ENCODE peak calls at places on chromosome 20, in four cellular contexts. V is A673, Y is nephron progenitor cell, J is H9. Q is an unnamed sample.

GRCh38 chr20:1994627-1995026 is 769 bp upstream of the PDYN start:
- DNase-seq in V (no peak), Y (no peak), J (no peak), Q (no peak)

GRCh38 chr20:53099851-53100250 is 127.7 kb downstream of the TSHZ2 start:
- DNase-seq in V (no peak), Y (no peak), J (no peak), Q (no peak)

GRCh38 chr20:56985286-56985685 is 281.2 kb downstream of the BMP7 start:
- DNase-seq in V (no peak), Y (no peak), J (no peak), Q (no peak)

GRCh38 chr20:22795455-22795854 is 211.1 kb upstream of the FOXA2 start:
- DNase-seq in V (no peak), Y (no peak), J (no peak), Q (no peak)

GRCh38 chr20:34880095-34880680 is 3.8 kb downstream of the ACSS2 start:
- DNase-seq in V (no peak), Y (no peak), J (no peak), Q (no peak)

GRCh38 chr20:31257364-31257763 is at the start of gene DEFB115:
- DNase-seq in V (no peak), Y (no peak), J (no peak), Q (no peak)

GRCh38 chr20:20953738-20954657 is 152.2 kb downstream of the LINC00237 start:
- DNase-seq in V (no peak), Y (no peak), J (no peak), Q (no peak)

GRCh38 chr20:53828673-53829085 is 235.0 kb upstream of the ZNF217 start:
- DNase-seq in V (peak), Y (no peak), J (no peak), Q (no peak)

GRCh38 chr20:57680934-57681914 is 28.6 kb downstream of the PMEPA1 start:
- DNase-seq in V (no peak), Y (no peak), J (no peak), Q (no peak)

GRCh38 chr20:42979720-42980119 is 210.0 kb downstream of the PTPRT start:
- DNase-seq in V (no peak), Y (no peak), J (peak), Q (no peak)

GRCh38 chr20:9214676-9215075 is 145.8 kb downstream of the PLCB4 start:
- DNase-seq in V (no peak), Y (no peak), J (no peak), Q (no peak)

GRCh38 chr20:43936371-43936770 is 21.7 kb downstream of the TOX2 start:
- DNase-seq in V (no peak), Y (no peak), J (no peak), Q (no peak)

GRCh38 chr20:24989162-24989561 is 3.4 kb downstream of the APMAP start:
- DNase-seq in V (no peak), Y (no peak), J (no peak), Q (no peak)

GRCh38 chr20:51703446-51704287 is 64.5 kb downstream of the ATP9A start:
- DNase-seq in V (peak), Y (no peak), J (no peak), Q (no peak)

GRCh38 chr20:44228465-44229258 is 18.1 kb upstream of the OSER1 start:
- DNase-seq in V (no peak), Y (no peak), J (no peak), Q (no peak)

GRCh38 chr20:56513096-56513806 is 11.3 kb upstream of the FAM209A start:
- DNase-seq in V (no peak), Y (peak), J (no peak), Q (peak)

GRCh38 chr20:50285376-50286173 is 94.9 kb downstream of the CEBPB start:
- DNase-seq in V (no peak), Y (no peak), J (no peak), Q (no peak)

GRCh38 chr20:44701116-44701865 is 13.9 kb upstream of the CCN5 start:
- DNase-seq in V (no peak), Y (peak), J (peak), Q (no peak)

GRCh38 chr20:50343490-50344179 is 153.0 kb downstream of the CEBPB start:
- DNase-seq in V (no peak), Y (no peak), J (no peak), Q (no peak)

GRCh38 chr20:63089051-63089907 is 82.5 kb upstream of the BHLHE23 start:
- DNase-seq in V (no peak), Y (peak), J (peak), Q (peak)

GRCh38 chr20:58019027-58019849 is 209.2 kb downstream of the ANKRD60 start:
- DNase-seq in V (no peak), Y (no peak), J (peak), Q (no peak)

GRCh38 chr20:64156136-64156885 is 7.9 kb upstream of the MYT1 start:
- DNase-seq in V (no peak), Y (peak), J (no peak), Q (peak)

GRCh38 chr20:54335299-54335698 is 127.4 kb downstream of the PFDN4 start:
- DNase-seq in V (no peak), Y (no peak), J (no peak), Q (no peak)

GRCh38 chr20:51797357-51798025 is 4.8 kb downstream of the SALL4 start:
- DNase-seq in V (peak), Y (peak), J (no peak), Q (no peak)

GRCh38 chr20:878511-879307 is 37.4 kb downstream of the ANGPT4 start:
- DNase-seq in V (peak), Y (peak), J (no peak), Q (no peak)

GRCh38 chr20:53981752-53982437 is 88.5 kb downstream of the BCAS1 start:
- DNase-seq in V (no peak), Y (no peak), J (no peak), Q (no peak)

GRCh38 chr20:20711413-20711812 is 1.0 kb downstream of the RALGAPA2 start:
- DNase-seq in V (no peak), Y (no peak), J (no peak), Q (no peak)

GRCh38 chr20:17059465-17059864 is 167.4 kb upstream of the PCSK2 start:
- DNase-seq in V (peak), Y (no peak), J (no peak), Q (no peak)

GRCh38 chr20:17605131-17605660 is 35.3 kb downstream of the DSTN start:
- DNase-seq in V (no peak), Y (no peak), J (no peak), Q (no peak)

GRCh38 chr20:46954490-46955038 is 59.9 kb downstream of the EYA2 start:
- DNase-seq in V (no peak), Y (no peak), J (no peak), Q (peak)

GRCh38 chr20:17334866-17335412 is 108.1 kb downstream of the PCSK2 start:
- DNase-seq in V (no peak), Y (no peak), J (no peak), Q (no peak)

GRCh38 chr20:9458075-9458818 is 56.1 kb upstream of the LAMP5 start:
- DNase-seq in V (peak), Y (no peak), J (peak), Q (no peak)

GRCh38 chr20:43448748-43449535 is 8.8 kb upstream of the SRSF6 start:
- DNase-seq in V (peak), Y (peak), J (peak), Q (peak)

GRCh38 chr20:50151034-50151743 is 2.3 kb downstream of the PEDS1 start:
- DNase-seq in V (no peak), Y (no peak), J (no peak), Q (no peak)

GRCh38 chr20:15902493-15902892 is 670.8 kb downstream of the KIF16B start:
- DNase-seq in V (peak), Y (peak), J (peak), Q (peak)
- TF ChIP-seq CTCF in V (peak), Y (peak), J (peak), Q (peak)

DNA sequence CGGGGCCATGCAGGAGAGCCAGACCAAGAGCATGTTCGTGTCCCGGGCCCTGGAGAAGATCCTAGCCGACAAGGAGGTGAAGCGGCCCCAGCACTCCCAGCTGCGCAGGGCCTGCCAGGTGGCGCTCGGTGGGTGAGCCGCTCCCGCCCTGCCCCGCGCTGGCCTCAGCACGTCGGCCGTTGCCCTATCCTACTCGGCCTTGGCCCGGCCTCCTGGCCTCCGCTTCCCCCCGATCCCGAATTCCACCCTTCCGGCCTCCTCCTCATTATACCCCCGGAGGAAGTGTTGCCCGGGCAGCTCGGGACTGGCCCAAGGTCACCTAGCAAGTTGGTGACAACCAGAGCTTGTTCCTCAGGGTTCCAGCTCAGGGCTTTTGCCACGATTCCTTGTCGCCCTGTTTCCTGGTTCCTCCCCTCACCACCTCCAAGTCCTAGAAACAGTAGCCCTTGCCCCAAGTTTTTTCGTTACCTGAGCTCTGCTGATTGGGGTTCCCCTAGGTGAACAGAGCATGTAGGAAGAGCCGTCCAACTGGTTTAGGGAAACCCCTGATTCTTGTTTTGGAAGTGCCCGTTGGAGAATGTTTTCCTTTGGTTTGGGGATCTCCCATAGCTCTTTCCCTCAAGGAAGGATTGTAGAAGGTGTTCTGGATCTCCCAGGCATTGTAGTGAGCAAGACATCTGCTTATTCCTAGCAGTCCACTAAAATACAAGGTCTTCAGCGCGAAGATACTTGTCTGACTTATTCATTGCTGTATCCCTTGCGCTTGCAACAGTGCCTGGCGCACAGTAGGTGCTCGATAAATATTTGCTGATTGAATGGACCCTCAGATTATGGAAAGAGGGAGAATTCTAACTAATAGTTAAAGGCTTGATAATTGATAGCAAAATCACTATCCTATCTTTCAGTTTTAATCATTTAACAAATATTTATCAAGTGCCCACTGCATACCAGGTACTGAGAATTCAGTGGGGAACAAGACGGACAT is 664 bp downstream of the ARFGEF2 start:
- DNase-seq in V (no peak), Y (no peak), J (no peak), Q (peak)
- TF ChIP-seq CTCF in V (no peak), Y (no peak), J (no peak), Q (no peak)

GRCh38 chr20:38962898-38963484 is 847 bp downstream of the DHX35 start:
- DNase-seq in V (no peak), Y (no peak), J (no peak), Q (no peak)
- TF ChIP-seq CTCF in V (no peak), Y (no peak), J (no peak), Q (no peak)

DNA sequence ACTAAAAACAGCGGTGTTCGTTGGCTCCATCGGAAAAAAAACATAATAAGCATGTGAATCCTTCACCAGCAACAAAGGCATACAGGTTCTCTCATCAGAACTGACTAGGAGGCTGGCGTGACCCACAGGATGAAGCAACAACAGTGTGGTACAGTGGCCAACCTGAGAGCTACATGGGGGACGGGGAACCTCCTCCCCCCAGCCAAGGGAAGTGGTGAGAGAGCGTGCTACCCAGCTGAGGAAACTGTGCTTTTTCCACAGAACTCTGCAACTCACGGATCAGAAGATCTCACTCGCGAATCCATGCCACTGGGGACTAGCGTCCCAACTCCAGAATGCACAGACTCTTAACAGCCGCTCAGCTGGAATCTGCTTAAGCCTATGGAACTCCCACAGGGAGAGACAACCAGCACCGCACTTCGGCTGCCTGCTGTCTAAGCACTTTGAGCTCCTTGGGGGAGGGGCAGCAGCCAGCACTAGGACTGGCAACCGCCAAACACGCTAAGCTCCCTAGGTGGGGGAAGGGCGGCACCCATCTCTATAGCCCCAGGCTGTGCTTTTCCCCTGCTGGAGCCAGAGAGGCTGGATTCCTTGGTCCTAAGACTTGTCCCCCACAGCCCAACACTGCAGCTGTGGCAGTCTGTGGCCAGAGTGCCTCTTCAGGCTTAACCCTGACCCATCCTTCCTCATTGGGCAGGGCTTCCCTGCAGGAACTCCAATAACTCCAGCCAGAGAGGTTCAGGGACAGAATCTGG is 538.3 kb upstream of the BTBD3 start:
- DNase-seq in V (peak), Y (peak), J (peak), Q (peak)
- TF ChIP-seq CTCF in V (peak), Y (no peak), J (no peak), Q (no peak)

GRCh38 chr20:32535953-32536823 is 48.9 kb downstream of the NOL4L start:
- DNase-seq in V (peak), Y (peak), J (peak), Q (peak)
- TF ChIP-seq CTCF in V (no peak), Y (no peak), J (no peak), Q (no peak)

GRCh38 chr20:41604002-41604401 is 14.2 kb downstream of the CHD6 start:
- DNase-seq in V (no peak), Y (no peak), J (no peak), Q (no peak)
- TF ChIP-seq CTCF in V (no peak), Y (no peak), J (no peak), Q (no peak)

GRCh38 chr20:36548704-36549627 is 7.6 kb downstream of the MYL9 start:
- DNase-seq in V (no peak), Y (no peak), J (no peak), Q (no peak)

GRCh38 chr20:36549628-36549941 is 8.3 kb downstream of the MYL9 start:
- DNase-seq in V (no peak), Y (no peak), J (no peak), Q (no peak)

GRCh38 chr20:36546111-36546736 is 4.9 kb downstream of the MYL9 start:
- DNase-seq in V (no peak), Y (no peak), J (no peak), Q (no peak)

GRCh38 chr20:36547186-36548005 is 6.1 kb downstream of the MYL9 start:
- DNase-seq in V (no peak), Y (no peak), J (no peak), Q (no peak)

GRCh38 chr20:36548006-36548315 is 6.6 kb downstream of the MYL9 start:
- DNase-seq in V (peak), Y (peak), J (peak), Q (no peak)
- TF ChIP-seq CTCF in V (peak), Y (no peak), J (peak), Q (peak)

DNA sequence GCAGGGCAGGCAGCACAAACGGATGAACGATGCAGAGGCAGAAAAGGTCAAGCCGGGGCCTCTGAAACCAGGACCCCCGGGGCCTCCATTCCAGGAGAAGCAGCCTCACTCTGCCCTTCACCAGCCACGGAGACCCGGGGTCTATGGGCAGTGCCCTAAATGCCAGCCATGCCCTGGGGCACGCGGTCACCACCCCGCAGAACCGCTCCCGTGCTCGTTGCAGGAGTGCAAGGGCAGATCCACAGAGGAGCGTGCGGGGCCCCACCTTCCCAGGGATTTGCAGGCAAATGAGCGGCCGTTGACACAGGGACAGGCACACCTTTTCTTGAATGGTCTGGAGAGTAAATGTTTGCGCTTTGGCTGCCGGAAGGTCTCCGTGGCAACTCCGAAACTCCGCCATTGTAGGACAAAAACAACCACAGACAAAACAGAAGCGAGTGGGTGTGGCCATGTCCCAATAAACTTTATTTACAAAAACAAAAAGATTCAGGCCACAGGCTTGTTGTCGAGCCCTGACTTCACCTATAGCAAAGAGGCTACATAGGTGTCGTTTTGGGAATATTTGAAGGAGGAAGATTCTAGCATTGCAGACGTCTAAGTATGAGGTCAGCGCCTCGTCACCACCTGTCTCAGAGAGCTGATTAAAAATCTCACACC is 163.3 kb downstream of the TAF4 start:
- DNase-seq in V (no peak), Y (no peak), J (no peak), Q (no peak)
- TF ChIP-seq CTCF in V (no peak), Y (no peak), J (no peak), Q (no peak)

GRCh38 chr20:38386004-38386403 is 39.7 kb downstream of the LBP start:
- DNase-seq in V (no peak), Y (no peak), J (no peak), Q (no peak)

GRCh38 chr20:38392356-38392755 is 42.8 kb downstream of the SNHG17 start:
- DNase-seq in V (no peak), Y (no peak), J (no peak), Q (no peak)

GRCh38 chr20:38383147-38383546 is 36.9 kb downstream of the LBP start:
- DNase-seq in V (no peak), Y (no peak), J (no peak), Q (no peak)

GRCh38 chr20:38386852-38387251 is 40.6 kb downstream of the LBP start:
- DNase-seq in V (no peak), Y (no peak), J (no peak), Q (no peak)

DNA sequence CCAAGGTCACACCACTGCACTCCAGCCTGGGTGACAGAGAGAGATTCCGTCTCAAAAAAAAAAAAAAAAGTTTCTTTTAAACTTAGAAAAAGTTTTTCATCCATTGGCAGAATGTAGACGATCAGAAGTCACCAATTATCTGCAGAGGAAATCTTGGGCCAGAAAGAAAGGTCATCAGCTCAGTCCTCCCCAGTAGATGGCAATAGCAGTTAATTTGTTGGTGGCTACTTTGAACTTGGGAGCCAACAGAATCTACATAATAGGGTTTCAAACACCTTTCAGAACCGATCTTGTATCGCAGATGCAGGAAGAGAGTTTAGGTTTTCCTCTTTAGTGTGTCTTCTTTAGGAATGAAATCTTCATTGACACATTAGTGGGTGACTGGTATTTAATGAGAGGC is 41.7 kb downstream of the LBP start:
- DNase-seq in V (no peak), Y (no peak), J (no peak), Q (no peak)
- TF ChIP-seq CTCF in V (no peak), Y (no peak), J (peak), Q (no peak)